ENCODE peak calls at places on chromosomes 5 and 9, in nine cellular contexts. W is transverse colon, B is breast epithelium, Y is stomach, R is prostate gland, M is HCT116, I is suprapubic skin, F is sigmoid colon, U is HepG2. S is an unnamed sample. For H3K27me3, the result is how much of the 10 kb centered on the place peaks cover.

GRCh38 chr9:124741681-124742080 is 29.4 kb downstream of the NR6A1 start:
- DNase-seq in W (no peak), Y (no peak), R (no peak), M (no peak), B (no peak), I (no peak), U (no peak), F (no peak), S (no peak)

GRCh38 chr9:83569326-83569725 is 31.1 kb upstream of the FRMD3 start:
- DNase-seq in Y (no peak), F (no peak), R (no peak), U (no peak), I (no peak), W (no peak), M (no peak), B (no peak), S (no peak)

GRCh38 chr9:114318416-114318815 is 4.5 kb upstream of the ORM1 start:
- DNase-seq in F (no peak), U (no peak), Y (no peak), R (no peak), I (peak), W (no peak), B (no peak), M (no peak), S (no peak)

GRCh38 chr5:10858307-10858706 is 97.3 kb upstream of the DAP start:
- DNase-seq in B (no peak), F (no peak), I (no peak), R (no peak), W (no peak), U (no peak), M (no peak), Y (no peak), S (no peak)

GRCh38 chr9:82152181-82152580 is 163.6 kb downstream of the SPATA31D1 start:
- DNase-seq in F (no peak), R (no peak), U (no peak), I (no peak), M (no peak), W (no peak), B (no peak), Y (no peak), S (no peak)

GRCh38 chr9:34072868-34073590 is 24.3 kb upstream of the UBAP2 start:
- DNase-seq in M (no peak), B (no peak), F (peak), W (peak), R (peak), U (peak), I (no peak), Y (peak), S (no peak)

GRCh38 chr5:148166550-148167283 is 1.6 kb upstream of the SPINK14 start:
- DNase-seq in W (no peak), U (no peak), I (no peak), R (no peak), M (no peak), Y (no peak), F (no peak), B (no peak), S (no peak)

GRCh38 chr9:133702798-133703570 is 35.2 kb downstream of the SARDH start:
- DNase-seq in M (no peak), I (no peak), U (no peak), F (peak), B (no peak), R (no peak), W (no peak), Y (no peak), S (peak)

GRCh38 chr9:71121275-71122168 is at the start of gene TRPM3:
- DNase-seq in B (no peak), I (no peak), M (no peak), U (no peak), R (no peak), F (no peak), Y (no peak), W (no peak), S (no peak)
- TF ChIP-seq POLR2A in B (no peak), I (no peak), M (no peak), U (no peak), R (no peak), F (no peak), Y (no peak), W (no peak), S (no peak)

GRCh38 chr9:127562841-127563523 is 49.1 kb upstream of the STXBP1 start:
- DNase-seq in M (no peak), U (no peak), W (no peak), F (no peak), Y (no peak), I (peak), R (no peak), B (no peak), S (no peak)
- TF ChIP-seq POLR2AphosphoS5 in M (peak), U (no peak), W (no peak), F (peak), Y (no peak), I (no peak), R (no peak), B (no peak), S (peak)

GRCh38 chr5:141708016-141708415 is 26.0 kb upstream of the ARAP3 start:
- DNase-seq in M (no peak), W (peak), I (no peak), B (no peak), U (no peak), R (no peak), F (no peak), Y (no peak), S (no peak)
- H3K27me3 ChIP-seq in M (under half), W (under half), I (under half), B (under half), U (under half), R (under half), F (under half), Y (under half), S (under half)

GRCh38 chr5:132293992-132294727 is at the start of gene SLC22A4:
- DNase-seq in M (peak), F (peak), U (peak), R (peak), Y (peak), B (peak), W (peak), I (peak), S (peak)

GRCh38 chr5:132294728-132295504 is 722 bp downstream of the SLC22A4 start:
- DNase-seq in R (peak), B (peak), Y (peak), W (peak), U (no peak), M (peak), I (no peak), F (peak), S (peak)

GRCh38 chr5:132296412-132297001 is 2.3 kb downstream of the SLC22A4 start:
- DNase-seq in W (no peak), R (no peak), U (no peak), I (no peak), F (no peak), Y (no peak), B (no peak), M (no peak), S (peak)

GRCh38 chr5:132297211-132297940 is 3.2 kb downstream of the SLC22A4 start:
- DNase-seq in Y (no peak), W (no peak), F (no peak), M (no peak), I (no peak), R (no peak), B (no peak), U (no peak), S (no peak)

GRCh38 chr5:132295505-132296411 is 1.6 kb downstream of the SLC22A4 start:
- DNase-seq in Y (no peak), U (no peak), B (no peak), F (no peak), I (no peak), R (no peak), W (no peak), M (no peak), S (no peak)
- TF ChIP-seq POLR2A in Y (no peak), U (no peak), B (no peak), F (no peak), I (no peak), R (peak), W (no peak), M (no peak), S (no peak)

GRCh38 chr5:96934695-96935555 is 955 bp upstream of the LNPEP start:
- DNase-seq in Y (peak), W (peak), B (peak), I (peak), M (peak), U (peak), F (peak), R (peak), S (peak)
- TF ChIP-seq POLR2AphosphoS5 in Y (peak), W (peak), B (peak), I (no peak), M (peak), U (peak), F (peak), R (peak), S (peak)

GRCh38 chr5:2213121-2213730 is 330.5 kb upstream of the IRX4 start:
- DNase-seq in W (no peak), U (no peak), B (no peak), M (no peak), Y (no peak), R (no peak), I (no peak), F (no peak), S (no peak)
- H3K27me3 ChIP-seq in W (under half), U (under half), B (under half), M (under half), Y (under half), R (under half), I (under half), F (under half), S (under half)

GRCh38 chr5:131405674-131406073 is 141.8 kb downstream of the CDC42SE2 start:
- DNase-seq in F (no peak), W (no peak), U (no peak), M (no peak), Y (no peak), R (no peak), B (no peak), I (no peak), S (no peak)
- TF ChIP-seq POLR2A in F (no peak), W (no peak), U (no peak), M (no peak), Y (no peak), R (no peak), B (no peak), I (no peak), S (no peak)

GRCh38 chr5:139689631-139690384 is 41.7 kb downstream of the CXXC5 start:
- DNase-seq in R (no peak), B (no peak), U (no peak), I (no peak), Y (peak), W (peak), M (no peak), F (no peak), S (peak)
- TF ChIP-seq POLR2AphosphoS5 in R (peak), B (no peak), U (no peak), I (no peak), Y (no peak), W (no peak), M (peak), F (no peak), S (peak)

GRCh38 chr5:181042722-181043121 is 2.7 kb downstream of the BTNL9 start:
- DNase-seq in I (no peak), B (no peak), U (no peak), W (no peak), F (no peak), M (no peak), Y (no peak), R (no peak), S (peak)
- H3K27me3 ChIP-seq in I (half or more), B (under half), U (under half), W (under half), F (under half), M (under half), Y (under half), R (under half), S (half or more)